ENCODE peak calls at places on chromosomes 4 and X, in ten cellular contexts. W is thyroid gland; V is tibial artery; I is endothelial cell; R is CD4-positive, alpha-beta T cell; Y is coronary artery; B is fibroblast of mammary gland; C is B cell; T is A549; M is WERI-Rb-1. O is an unnamed sample.

GRCh38 chr4:41932988-41933387 is 2.2 kb upstream of the TMEM33 start:
- DNase-seq in M (no peak), T (no peak), W (no peak), Y (no peak), B (no peak), V (no peak), R (no peak), C (no peak), I (no peak), O (no peak)

GRCh38 chrX:24229967-24230366 is 80.4 kb downstream of the ZFX start:
- DNase-seq in W (no peak), B (peak), R (no peak), C (no peak), V (no peak), T (no peak), I (no peak), Y (no peak), M (no peak), O (no peak)

GRCh38 chr4:153522800-153523089 is 56.6 kb downstream of the TMEM131L start:
- DNase-seq in Y (no peak), I (no peak), M (no peak), T (no peak), B (no peak), V (no peak), C (no peak), W (no peak), R (no peak), O (no peak)

GRCh38 chr4:121370729-121371325 is 10.0 kb downstream of the QRFPR start:
- DNase-seq in R (no peak), V (peak), Y (no peak), W (peak), B (peak), C (no peak), I (peak), T (no peak), M (peak), O (peak)

GRCh38 chrX:794311-794710 is 163.7 kb downstream of the SHOX start:
- DNase-seq in V (no peak), R (no peak), B (no peak), C (no peak), W (no peak), M (no peak), Y (no peak), I (no peak), T (no peak), O (no peak)

GRCh38 chr4:109848501-109848900 is 594 bp downstream of the LRIT3 start:
- DNase-seq in Y (no peak), T (no peak), M (peak), R (no peak), C (no peak), V (no peak), W (no peak), I (no peak), B (no peak), O (no peak)

GRCh38 chr4:105230287-105230686 is 83.6 kb downstream of the TET2 start:
- DNase-seq in V (no peak), C (no peak), B (no peak), R (no peak), I (no peak), Y (no peak), W (no peak), M (no peak), T (no peak), O (no peak)

GRCh38 chr4:122728781-122729330 is 3.6 kb upstream of the BBS12 start:
- DNase-seq in R (no peak), Y (no peak), W (no peak), C (no peak), T (no peak), V (no peak), M (no peak), I (no peak), B (peak), O (no peak)

GRCh38 chr4:144584428-144584827 is 61.5 kb upstream of the HHIP start:
- DNase-seq in C (no peak), B (no peak), V (no peak), M (no peak), R (no peak), I (no peak), W (no peak), Y (no peak), T (no peak), O (no peak)

GRCh38 chr4:95602872-95603271 is 54.1 kb upstream of the UNC5C start:
- DNase-seq in C (no peak), M (no peak), B (no peak), Y (no peak), T (no peak), I (no peak), W (no peak), R (no peak), V (no peak), O (no peak)

GRCh38 chrX:9482837-9483236 is 18.0 kb downstream of the TBL1X start:
- DNase-seq in V (no peak), T (no peak), M (no peak), I (no peak), B (no peak), Y (no peak), C (no peak), R (no peak), W (no peak), O (no peak)

GRCh38 chrX:42673411-42673810 is 104.6 kb downstream of the PPP1R2C start:
- DNase-seq in I (no peak), M (no peak), Y (no peak), W (no peak), V (no peak), R (no peak), B (peak), C (no peak), T (no peak), O (no peak)

GRCh38 chr4:145927055-145927454 is 11.6 kb downstream of the ZNF827 start:
- DNase-seq in I (no peak), T (no peak), B (no peak), R (no peak), Y (no peak), W (no peak), M (no peak), C (no peak), V (no peak), O (no peak)

GRCh38 chr4:87406462-87406861 is 15.5 kb upstream of the HSD17B11 start:
- DNase-seq in I (no peak), M (no peak), C (peak), V (no peak), W (no peak), B (no peak), R (no peak), Y (no peak), T (no peak), O (no peak)

GRCh38 chr4:88897752-88898151 is 159.2 kb downstream of the FAM13A start:
- DNase-seq in M (no peak), T (no peak), Y (no peak), V (no peak), B (no peak), R (no peak), C (no peak), W (no peak), I (no peak), O (no peak)

GRCh38 chrX:123846598-123847038 is 13.2 kb upstream of the XIAP start:
- DNase-seq in B (peak), M (no peak), Y (no peak), T (no peak), C (no peak), V (no peak), I (no peak), R (no peak), W (no peak), O (no peak)

GRCh38 chr4:142449771-142450373 is 396.2 kb downstream of the INPP4B start:
- DNase-seq in W (no peak), V (no peak), C (no peak), B (no peak), R (no peak), I (no peak), T (no peak), Y (no peak), M (no peak), O (no peak)

GRCh38 chr4:61200195-61200990 is at the start of gene ADGRL3:
- DNase-seq in C (peak), B (peak), I (peak), T (no peak), M (peak), V (peak), R (no peak), Y (no peak), W (no peak), O (peak)

GRCh38 chr4:158590219-158590618 is 68.5 kb downstream of the RXFP1 start:
- DNase-seq in T (no peak), R (no peak), C (no peak), B (no peak), Y (no peak), W (no peak), V (no peak), M (peak), I (no peak), O (no peak)

GRCh38 chr4:74640111-74640903 is 154.0 kb downstream of the BTC start:
- DNase-seq in R (no peak), I (no peak), M (no peak), W (no peak), V (no peak), T (no peak), C (no peak), B (peak), Y (no peak), O (no peak)

GRCh38 chr4:5747746-5748365 is 36.9 kb downstream of the EVC start:
- DNase-seq in R (no peak), B (peak), C (no peak), Y (peak), M (no peak), V (peak), T (no peak), I (no peak), W (peak), O (peak)

GRCh38 chr4:98261291-98262271 is at the start of gene RAP1GDS1:
- DNase-seq in R (peak), Y (peak), W (peak), I (no peak), M (peak), B (peak), C (peak), V (peak), T (peak), O (no peak)

GRCh38 chr4:72286185-72286584 is 254.4 kb downstream of the NPFFR2 start:
- DNase-seq in T (no peak), I (no peak), W (no peak), C (no peak), Y (no peak), M (no peak), V (no peak), B (peak), R (no peak), O (no peak)

GRCh38 chr4:180960758-180961401 is 1282.3 kb upstream of the TENM3 start:
- DNase-seq in C (no peak), V (no peak), Y (no peak), W (no peak), I (no peak), M (peak), T (no peak), B (peak), R (no peak), O (no peak)

GRCh38 chr4:141432000-141432712 is 204.2 kb upstream of the IL15 start:
- DNase-seq in I (no peak), B (no peak), V (no peak), T (no peak), W (no peak), C (no peak), R (no peak), Y (no peak), M (peak), O (no peak)

GRCh38 chrX:107470971-107471370 is 21.5 kb downstream of the FRMPD3 start:
- DNase-seq in V (no peak), T (no peak), Y (no peak), M (no peak), W (no peak), I (no peak), C (no peak), B (no peak), R (no peak), O (no peak)

GRCh38 chrX:91137881-91138280 is 296.8 kb upstream of the PABPC5 start:
- DNase-seq in T (no peak), I (no peak), C (no peak), M (no peak), B (no peak), Y (no peak), R (no peak), V (no peak), W (no peak), O (no peak)

GRCh38 chrX:7647826-7648225 is 195.1 kb upstream of the VCX start:
- DNase-seq in V (no peak), M (peak), W (no peak), R (no peak), T (no peak), C (no peak), I (no peak), Y (no peak), B (no peak), O (no peak)

GRCh38 chr4:55178226-55179005 is 53.0 kb upstream of the KDR start:
- DNase-seq in W (no peak), V (no peak), R (no peak), Y (no peak), B (no peak), M (no peak), T (no peak), I (no peak), C (no peak), O (no peak)

GRCh38 chrX:2654436-2655340 is 36.4 kb upstream of the CD99 start:
- DNase-seq in B (no peak), M (no peak), I (no peak), T (peak), Y (no peak), V (no peak), W (peak), C (no peak), R (no peak), O (no peak)
- TF ChIP-seq CTCF in B (no peak), M (no peak), I (no peak), T (peak), Y (no peak), V (no peak), W (no peak), C (no peak), R (no peak), O (no peak)

GRCh38 chr4:150217192-150217591 is 138.9 kb downstream of the DCLK2 start:
- DNase-seq in V (no peak), B (peak), Y (no peak), R (no peak), M (peak), T (no peak), C (no peak), I (no peak), W (no peak), O (no peak)
- TF ChIP-seq CTCF in V (no peak), B (peak), Y (no peak), R (no peak), M (peak), T (peak), C (no peak), I (no peak), W (no peak), O (no peak)

GRCh38 chrX:137352101-137352660 is 213.7 kb upstream of the ZIC3 start:
- DNase-seq in W (no peak), I (no peak), Y (no peak), M (no peak), V (no peak), R (no peak), C (no peak), T (no peak), B (no peak), O (no peak)
- TF ChIP-seq CTCF in W (no peak), I (no peak), Y (no peak), M (peak), V (no peak), R (no peak), C (no peak), T (no peak), B (no peak), O (no peak)

GRCh38 chr4:48944659-48945290 is 38.2 kb upstream of the OCIAD2 start:
- DNase-seq in R (peak), T (no peak), W (no peak), V (no peak), C (no peak), M (peak), B (no peak), I (peak), Y (no peak), O (no peak)
- TF ChIP-seq CTCF in R (peak), T (peak), W (no peak), V (no peak), C (no peak), M (peak), B (peak), I (peak), Y (no peak), O (peak)

GRCh38 chrX:20317873-20318272 is 51.2 kb upstream of the RPS6KA3 start:
- DNase-seq in R (no peak), Y (no peak), C (no peak), I (no peak), M (no peak), B (no peak), T (no peak), V (no peak), W (peak), O (no peak)

GRCh38 chrX:20322887-20323286 is 56.2 kb upstream of the RPS6KA3 start:
- DNase-seq in B (no peak), C (no peak), V (no peak), W (no peak), Y (no peak), R (no peak), T (no peak), I (no peak), M (no peak), O (no peak)

GRCh38 chrX:20320461-20321159 is 53.9 kb upstream of the RPS6KA3 start:
- DNase-seq in R (peak), Y (no peak), T (no peak), I (no peak), B (no peak), V (no peak), M (no peak), W (no peak), C (peak), O (no peak)

GRCh38 chrX:20315140-20315539 is 48.4 kb upstream of the RPS6KA3 start:
- DNase-seq in T (no peak), I (no peak), B (no peak), M (no peak), V (no peak), W (no peak), C (peak), Y (no peak), R (no peak), O (no peak)

GRCh38 chrX:20319054-20319453 is 52.3 kb upstream of the RPS6KA3 start:
- DNase-seq in B (no peak), M (no peak), C (no peak), R (no peak), V (no peak), T (no peak), I (no peak), W (no peak), Y (no peak), O (no peak)
- TF ChIP-seq CTCF in B (no peak), M (no peak), C (no peak), R (no peak), V (no peak), T (no peak), I (no peak), W (no peak), Y (no peak), O (no peak)

GRCh38 chr4:56701644-56702043 is 20.5 kb upstream of the HOPX start:
- DNase-seq in M (peak), V (no peak), R (no peak), Y (no peak), C (no peak), B (no peak), T (no peak), I (no peak), W (no peak), O (no peak)

GRCh38 chr4:56699537-56699936 is 18.4 kb upstream of the HOPX start:
- DNase-seq in Y (no peak), R (no peak), C (no peak), W (no peak), T (no peak), M (no peak), V (no peak), B (no peak), I (no peak), O (no peak)

GRCh38 chr4:56704074-56704473 is 23.0 kb upstream of the HOPX start:
- DNase-seq in W (peak), I (no peak), T (no peak), Y (no peak), M (no peak), R (no peak), V (peak), C (no peak), B (no peak), O (no peak)

GRCh38 chr4:56698329-56698728 is 17.2 kb upstream of the HOPX start:
- DNase-seq in T (no peak), C (no peak), M (no peak), B (peak), V (no peak), W (peak), R (no peak), I (no peak), Y (no peak), O (no peak)

GRCh38 chr4:56701156-56701471 is 20.0 kb upstream of the HOPX start:
- DNase-seq in C (no peak), M (no peak), R (no peak), V (no peak), W (no peak), T (no peak), B (no peak), Y (no peak), I (no peak), O (no peak)
- TF ChIP-seq CTCF in C (no peak), M (no peak), R (no peak), V (no peak), W (no peak), T (no peak), B (no peak), Y (no peak), I (no peak), O (no peak)

GRCh38 chr4:51884055-51884454 is 41.1 kb downstream of the DCUN1D4 start:
- DNase-seq in M (no peak), W (no peak), I (no peak), V (no peak), B (no peak), C (no peak), R (no peak), Y (no peak), T (no peak), O (no peak)

GRCh38 chr4:51880016-51880915 is 37.3 kb downstream of the DCUN1D4 start:
- DNase-seq in W (no peak), I (no peak), M (no peak), V (no peak), Y (no peak), T (no peak), R (no peak), B (peak), C (no peak), O (no peak)

GRCh38 chr4:51890760-51891159 is 47.8 kb downstream of the DCUN1D4 start:
- DNase-seq in B (no peak), R (no peak), W (no peak), I (no peak), T (no peak), V (no peak), Y (no peak), C (no peak), M (no peak), O (no peak)

GRCh38 chr4:51884606-51885005 is 41.7 kb downstream of the DCUN1D4 start:
- DNase-seq in I (no peak), V (no peak), Y (no peak), T (no peak), M (no peak), R (no peak), W (no peak), C (no peak), B (no peak), O (no peak)

GRCh38 chr4:51885371-51885770 is 42.4 kb downstream of the DCUN1D4 start:
- DNase-seq in I (peak), V (no peak), W (no peak), R (no peak), Y (no peak), T (peak), M (no peak), C (no peak), B (peak), O (no peak)
- TF ChIP-seq CTCF in I (peak), V (peak), W (no peak), R (no peak), Y (peak), T (no peak), M (peak), C (peak), B (peak), O (peak)

O was measured in mesothelial cell of epicardium.